ENCODE peak calls at places on chromosomes 1 and 21, in seven cellular contexts. D, S, F, Z, M, Q and C are unnamed samples.

GRCh38 chr1:182783068-182783467 is 6.5 kb upstream of the NPL start:
- DNase-seq in D (no peak), S (no peak), F (no peak), Z (no peak), M (peak; percentile 23), Q (no peak), C (no peak)

GRCh38 chr1:53860967-53861411 is 22.9 kb upstream of the NDC1 start:
- DNase-seq in D (peak; percentile 64), S (peak; percentile 51), F (peak; percentile 52), Z (peak; percentile 77), M (no peak), Q (peak; percentile 30), C (no peak)

GRCh38 chr1:57858740-57859139 is 434.9 kb upstream of the DAB1 start:
- DNase-seq in D (no peak), S (no peak), F (no peak), Z (no peak), M (no peak), Q (no peak), C (no peak)

GRCh38 chr1:17419626-17420328 is 19.7 kb downstream of the RCC2 start:
- DNase-seq in D (peak; percentile 54), S (peak; percentile 31), F (peak; percentile 46), Z (peak; percentile 56), M (peak; percentile 26), Q (peak; percentile 30), C (peak; percentile 36)

GRCh38 chr1:24949331-24949881 is 19.3 kb upstream of the RUNX3 start:
- DNase-seq in D (peak; percentile 33), S (no peak), F (no peak), Z (peak; percentile 70), M (no peak), Q (peak; percentile 32), C (no peak)

GRCh38 chr1:205918955-205919746 is 24.1 kb downstream of the SLC26A9 start:
- DNase-seq in D (peak; percentile 84), S (peak; percentile 72), F (peak; percentile 96), Z (peak; percentile 92), M (peak; percentile 81), Q (peak; percentile 66), C (peak; percentile 40)

GRCh38 chr1:21280011-21280471 is 10.2 kb downstream of the ECE1 start:
- DNase-seq in D (no peak), S (no peak), F (no peak), Z (no peak), M (no peak), Q (no peak), C (no peak)

GRCh38 chr1:115671176-115672062 is 29.6 kb downstream of the VANGL1 start:
- DNase-seq in D (peak; percentile 37), S (no peak), F (peak; percentile 81), Z (peak; percentile 70), M (no peak), Q (no peak), C (no peak)

GRCh38 chr1:9417695-9418094 is 121.6 kb upstream of the SLC25A33 start:
- DNase-seq in D (no peak), S (no peak), F (no peak), Z (no peak), M (no peak), Q (no peak), C (peak; percentile 74)

GRCh38 chr1:172107261-172107820 is 266.0 kb downstream of the DNM3 start:
- DNase-seq in D (peak; percentile 31), S (peak; percentile 2), F (no peak), Z (peak; percentile 58), M (no peak), Q (no peak), C (no peak)

GRCh38 chr1:65425697-65426096 is 5.2 kb downstream of the LEPR start:
- DNase-seq in D (peak; percentile 44), S (peak; percentile 53), F (no peak), Z (peak; percentile 83), M (no peak), Q (peak; percentile 91), C (no peak)

GRCh38 chr1:74811421-74812179 is 78.6 kb downstream of the TYW3 start:
- DNase-seq in D (no peak), S (no peak), F (peak; percentile 7), Z (no peak), M (peak; percentile 39), Q (no peak), C (no peak)

GRCh38 chr1:220990417-220991337 is 111.4 kb downstream of the HLX start:
- DNase-seq in D (peak; percentile 81), S (peak; percentile 56), F (no peak), Z (peak; percentile 68), M (no peak), Q (peak; percentile 29), C (no peak)

GRCh38 chr1:55057270-55057955 is 18.1 kb downstream of the PCSK9 start:
- DNase-seq in D (no peak), S (no peak), F (no peak), Z (no peak), M (no peak), Q (no peak), C (no peak)

GRCh38 chr1:235351898-235352297 is 15.3 kb upstream of the TBCE start:
- DNase-seq in D (no peak), S (no peak), F (no peak), Z (no peak), M (no peak), Q (no peak), C (no peak)

GRCh38 chr21:46664316-46664995 is 29.0 kb downstream of the PRMT2 start:
- DNase-seq in D (no peak), S (no peak), F (peak; percentile 19), Z (no peak), M (no peak), Q (no peak), C (no peak)

GRCh38 chr1:100306735-100307313 is 40.8 kb downstream of the RTCA start:
- DNase-seq in D (no peak), S (no peak), F (no peak), Z (no peak), M (no peak), Q (no peak), C (no peak)

GRCh38 chr1:66437136-66437401 is 96.9 kb upstream of the SGIP1 start:
- DNase-seq in D (no peak), S (no peak), F (no peak), Z (no peak), M (no peak), Q (peak; percentile 12), C (peak; percentile 10)

GRCh38 chr1:229035054-229035747 is 235.7 kb upstream of the RAB4A start:
- DNase-seq in D (no peak), S (no peak), F (no peak), Z (no peak), M (no peak), Q (no peak), C (no peak)

GRCh38 chr1:5532811-5533210 is 459.4 kb downstream of the NPHP4 start:
- DNase-seq in D (no peak), S (no peak), F (no peak), Z (no peak), M (no peak), Q (no peak), C (no peak)

GRCh38 chr1:168089979-168090337 is 46.8 kb downstream of the GPR161 start:
- DNase-seq in D (no peak), S (no peak), F (no peak), Z (no peak), M (no peak), Q (no peak), C (no peak)

GRCh38 chr1:172167801-172168596 is 252.5 kb upstream of the C1orf105 start:
- DNase-seq in D (peak; percentile 85), S (peak; percentile 73), F (no peak), Z (peak; percentile 81), M (no peak), Q (peak; percentile 81), C (no peak)

GRCh38 chr1:68791800-68792199 is 294.9 kb upstream of the DEPDC1 start:
- DNase-seq in D (no peak), S (no peak), F (no peak), Z (no peak), M (no peak), Q (no peak), C (no peak)

GRCh38 chr21:39546522-39546921 is 66.2 kb upstream of the B3GALT5 start:
- DNase-seq in D (no peak), S (no peak), F (no peak), Z (no peak), M (no peak), Q (no peak), C (no peak)

GRCh38 chr1:225962440-225962975 is 21.5 kb upstream of the LEFTY2 start:
- DNase-seq in D (peak; percentile 15), S (no peak), F (peak; percentile 26), Z (peak; percentile 41), M (no peak), Q (no peak), C (peak; percentile 42)